ENCODE peak calls at places on chromosome 12, in nine cellular contexts. I is pancreas; P is naive thymus-derived CD4-positive, alpha-beta T cell; D is fibroblast of lung; Y is neural progenitor cell; K is testis; A is H1; T is GM23248; B is CD8-positive, alpha-beta memory T cell. H is an unnamed sample.

GRCh38 chr12:15928870-15929571 is 17.9 kb downstream of the DERA start:
- DNase-seq in Y (peak; percentile 62), I (no peak), P (no peak), T (peak; percentile 19), B (no peak), K (peak; percentile 26), D (no peak), A (no peak), H (no peak)

GRCh38 chr12:89779090-89779489 is 70.5 kb upstream of the ATP2B1 start:
- DNase-seq in T (no peak), I (no peak), P (no peak), Y (no peak), D (no peak), B (no peak), K (no peak), A (no peak), H (no peak)

GRCh38 chr12:88994537-88994936 is 357.8 kb downstream of the DUSP6 start:
- DNase-seq in Y (no peak), K (no peak), T (peak; percentile 38), A (no peak), D (no peak), P (no peak), B (no peak), I (no peak), H (no peak)

GRCh38 chr12:67921286-67921685 is 68.0 kb upstream of the IFNG-AS1 start:
- DNase-seq in Y (no peak), B (no peak), P (no peak), A (no peak), T (no peak), I (no peak), K (no peak), D (no peak), H (no peak)

GRCh38 chr12:109481863-109482262 is 4.4 kb downstream of the UBE3B start:
- DNase-seq in A (no peak), D (no peak), K (no peak), Y (no peak), I (no peak), P (no peak), T (no peak), B (no peak), H (no peak)

GRCh38 chr12:45674583-45674982 is 54.9 kb upstream of the ARID2 start:
- DNase-seq in T (peak; percentile 53), I (no peak), Y (no peak), A (no peak), P (no peak), K (no peak), B (no peak), D (peak; percentile 96), H (peak; percentile 48)

GRCh38 chr12:94180558-94181296 is 32.4 kb downstream of the PLXNC1 start:
- DNase-seq in B (no peak), A (no peak), D (no peak), P (no peak), K (no peak), T (no peak), I (no peak), Y (no peak), H (no peak)

GRCh38 chr12:66596189-66596588 is 82.7 kb downstream of the GRIP1 start:
- DNase-seq in D (peak; percentile 34), A (no peak), Y (no peak), T (peak; percentile 37), B (no peak), P (no peak), K (no peak), I (no peak), H (no peak)

GRCh38 chr12:87094356-87094755 is 838.2 kb upstream of the MGAT4C start:
- DNase-seq in K (no peak), D (no peak), T (peak; percentile 3), P (no peak), B (no peak), Y (no peak), I (no peak), A (no peak), H (no peak)

GRCh38 chr12:72018036-72018435 is 79.4 kb downstream of the TPH2 start:
- DNase-seq in I (no peak), D (no peak), Y (no peak), T (no peak), A (no peak), P (no peak), B (no peak), K (no peak), H (no peak)

GRCh38 chr12:98660521-98660920 is 15.4 kb downstream of the APAF1 start:
- DNase-seq in D (no peak), T (no peak), P (no peak), B (no peak), I (no peak), K (no peak), A (no peak), Y (no peak), H (no peak)

GRCh38 chr12:57898308-57898970 is 42.9 kb upstream of the ATP23 start:
- DNase-seq in T (peak; percentile 15), P (no peak), K (no peak), Y (no peak), B (no peak), A (no peak), D (no peak), I (no peak), H (no peak)

GRCh38 chr12:51960890-51961289 is 9.4 kb downstream of the ACVR1B start:
- DNase-seq in Y (no peak), D (no peak), T (no peak), B (no peak), P (no peak), A (no peak), K (no peak), I (no peak), H (no peak)

GRCh38 chr12:72189266-72189665 is 82.9 kb upstream of the TRHDE start:
- DNase-seq in Y (no peak), T (no peak), D (no peak), I (no peak), K (no peak), B (no peak), A (no peak), P (no peak), H (no peak)

GRCh38 chr12:44431647-44432352 is 444.3 kb downstream of the NELL2 start:
- DNase-seq in P (no peak), B (no peak), I (no peak), A (no peak), D (no peak), T (no peak), Y (no peak), K (no peak), H (no peak)

GRCh38 chr12:25556136-25556535 is 3.1 kb upstream of the LMNTD1 start:
- DNase-seq in K (no peak), Y (no peak), B (no peak), A (no peak), D (no peak), T (no peak), P (no peak), I (no peak), H (no peak)

GRCh38 chr12:110498984-110499706 is 2.8 kb downstream of the VPS29 start:
- DNase-seq in A (no peak), B (no peak), K (no peak), P (no peak), Y (no peak), T (peak; percentile 69), D (peak; percentile 22), I (no peak), H (no peak)
- H3K4me3 ChIP-seq in A (no peak overlapping the region), B (no peak overlapping the region), K (no peak overlapping the region), P (no peak overlapping the region), Y (no peak overlapping the region), T (peak overlapping the region; percentile 32), D (no peak overlapping the region), I (no peak overlapping the region), H (no peak overlapping the region)

DNA sequence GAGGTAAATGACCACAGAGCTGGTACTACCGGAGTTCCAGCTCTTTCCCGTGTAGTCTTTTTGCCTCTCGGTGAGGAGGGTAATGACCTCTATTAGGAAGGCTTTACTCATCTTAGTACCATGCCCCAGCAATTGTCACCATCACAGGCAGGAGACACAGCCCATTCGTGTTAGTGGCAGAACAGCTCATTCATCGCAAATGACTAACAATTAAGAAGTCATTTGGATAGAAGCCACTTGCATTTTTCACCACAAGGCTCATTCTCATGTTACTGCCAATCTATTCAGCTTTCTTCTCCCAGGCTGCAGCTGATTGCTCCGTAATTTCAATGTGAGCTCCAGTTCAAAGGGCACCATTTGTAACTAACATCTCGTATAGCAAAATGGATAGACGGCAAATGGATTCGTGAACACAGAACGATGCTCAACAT is 718.8 kb upstream of the TMEM132C start:
- DNase-seq in B (no peak), K (no peak), A (no peak), I (no peak), T (peak; percentile 93), P (no peak), D (peak; percentile 38), Y (no peak), H (no peak)
- H3K4me3 ChIP-seq in B (no peak overlapping the region), K (no peak overlapping the region), A (no peak overlapping the region), I (no peak overlapping the region), T (no peak overlapping the region), P (no peak overlapping the region), D (no peak overlapping the region), Y (no peak overlapping the region), H (no peak overlapping the region)

GRCh38 chr12:54173906-54174471 is 14.8 kb downstream of the SMUG1 start:
- DNase-seq in I (no peak), B (no peak), T (no peak), Y (no peak), D (no peak), K (no peak), A (no peak), P (no peak), H (no peak)
- H3K4me3 ChIP-seq in I (no peak overlapping the region), B (no peak overlapping the region), T (peak overlapping the region; percentile 72), Y (peak overlapping the region; percentile 48), D (no peak overlapping the region), K (no peak overlapping the region), A (peak overlapping the region; percentile 58), P (no peak overlapping the region), H (no peak overlapping the region)

GRCh38 chr12:108047130-108047550 is 81.9 kb upstream of the WSCD2 start:
- DNase-seq in A (no peak), B (no peak), Y (no peak), P (no peak), I (no peak), D (no peak), K (no peak), T (peak; percentile 24), H (no peak)
- H3K4me3 ChIP-seq in A (no peak overlapping the region), B (no peak overlapping the region), Y (no peak overlapping the region), P (no peak overlapping the region), I (no peak overlapping the region), D (no peak overlapping the region), K (no peak overlapping the region), T (peak overlapping the region; percentile 19), H (no peak overlapping the region)

GRCh38 chr12:52975820-52976573 is 27.1 kb downstream of the KRT18 start:
- DNase-seq in D (peak; percentile 22), B (no peak), I (no peak), Y (peak; percentile 50), P (no peak), K (no peak), T (peak; percentile 59), A (no peak), H (peak; percentile 82)
- H3K4me3 ChIP-seq in D (no peak overlapping the region), B (no peak overlapping the region), I (no peak overlapping the region), Y (no peak overlapping the region), P (no peak overlapping the region), K (no peak overlapping the region), T (no peak overlapping the region), A (no peak overlapping the region), H (no peak overlapping the region)

GRCh38 chr12:11460343-11461023 is 65.1 kb upstream of the PRB2 start:
- DNase-seq in I (no peak), T (no peak), B (no peak), Y (peak; percentile 22), D (no peak), P (no peak), A (no peak), K (no peak), H (no peak)

GRCh38 chr12:11461433-11461832 is 66.1 kb upstream of the PRB2 start:
- DNase-seq in K (no peak), A (no peak), T (no peak), Y (no peak), B (no peak), D (no peak), P (no peak), I (no peak), H (no peak)
- H3K4me3 ChIP-seq in K (no peak overlapping the region), A (no peak overlapping the region), T (no peak overlapping the region), Y (no peak overlapping the region), B (no peak overlapping the region), D (no peak overlapping the region), P (no peak overlapping the region), I (no peak overlapping the region), H (no peak overlapping the region)